ENCODE peak calls at places on chromosomes 7 and 10, in nine cellular contexts. S is heart right ventricle; B is body of pancreas; W is H9; A is pancreas; H is CD4-positive, alpha-beta T cell; P is OCI-LY7; J is astrocyte; O is vagina. Y is an unnamed sample.

GRCh38 chr10:132878730-132879407 is 63.5 kb downstream of the CFAP46 start:
- DNase-seq in W (peak), S (peak), J (no peak), B (no peak), P (no peak), A (peak), O (no peak), H (no peak), Y (peak)

GRCh38 chr7:115631782-115632181 is 398.8 kb downstream of the TFEC start:
- DNase-seq in W (no peak), S (no peak), A (no peak), J (no peak), P (no peak), B (no peak), H (no peak), O (no peak), Y (no peak)

GRCh38 chr10:47438857-47439474 is 44.9 kb downstream of the ANXA8 start:
- DNase-seq in B (peak), P (peak), S (no peak), A (peak), O (no peak), W (peak), J (peak), H (no peak), Y (peak)

GRCh38 chr7:4738711-4739527 is 36.5 kb upstream of the AP5Z1 start:
- DNase-seq in B (peak), A (no peak), J (peak), S (no peak), P (no peak), O (no peak), H (peak), W (peak), Y (no peak)

GRCh38 chr10:96585726-96586418 is 940 bp downstream of the TM9SF3 start:
- DNase-seq in O (no peak), J (peak), W (no peak), H (peak), A (no peak), B (no peak), S (no peak), P (peak), Y (no peak)

GRCh38 chr7:50196719-50197118 is 103.7 kb upstream of the ZPBP start:
- DNase-seq in W (no peak), B (no peak), J (no peak), O (no peak), H (no peak), S (no peak), A (no peak), P (no peak), Y (no peak)

GRCh38 chr7:159147687-159148086 is 3.0 kb upstream of the VIPR2 start:
- DNase-seq in B (no peak), P (no peak), A (no peak), W (no peak), H (no peak), J (no peak), S (no peak), O (peak), Y (no peak)

GRCh38 chr7:131625817-131626372 is 69.5 kb upstream of the PODXL start:
- DNase-seq in P (no peak), A (no peak), S (peak), W (peak), B (no peak), H (no peak), J (peak), O (no peak), Y (peak)

GRCh38 chr7:79716329-79716728 is 262.9 kb upstream of the MAGI2 start:
- DNase-seq in P (no peak), H (no peak), S (no peak), A (no peak), W (no peak), J (no peak), O (no peak), B (no peak), Y (no peak)

GRCh38 chr10:76550806-76551205 is 1086.8 kb downstream of the KCNMA1 start:
- DNase-seq in S (no peak), A (no peak), J (no peak), O (no peak), B (no peak), W (no peak), H (no peak), P (no peak), Y (no peak)

GRCh38 chr10:6062101-6062771 is at the start of gene IL2RA:
- DNase-seq in W (peak), B (no peak), A (no peak), H (peak), J (no peak), S (no peak), O (peak), P (peak), Y (peak)

DNA sequence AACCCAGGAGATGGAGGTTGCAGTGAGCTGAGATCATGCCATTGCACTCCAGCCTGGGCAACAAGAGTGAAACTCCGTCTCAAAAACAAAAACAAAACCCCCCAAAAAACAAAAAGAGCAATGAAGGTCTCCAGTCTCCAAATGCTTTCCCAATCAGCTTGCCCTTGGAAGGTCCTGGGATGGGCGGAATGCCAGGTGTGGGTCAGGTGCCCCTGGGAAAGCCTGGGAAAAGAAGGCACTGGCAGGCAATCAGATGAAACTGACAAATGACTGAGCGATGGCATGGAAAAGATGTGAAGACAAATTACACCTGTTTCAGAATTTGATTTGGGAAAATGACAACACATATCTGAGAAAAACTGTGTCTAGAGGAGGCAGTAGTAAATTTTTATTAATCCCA is 210.4 kb upstream of the IMMP2L start:
- DNase-seq in H (no peak), A (no peak), B (no peak), S (no peak), J (no peak), O (no peak), P (no peak), W (no peak), Y (no peak)
- H3K27ac ChIP-seq in H (no peak), A (no peak), B (no peak), S (no peak), J (no peak), O (no peak), P (no peak), W (no peak), Y (no peak)

GRCh38 chr10:119688033-119688508 is 36.9 kb downstream of the BAG3 start:
- DNase-seq in H (no peak), S (no peak), A (no peak), B (no peak), O (no peak), J (no peak), P (peak), W (peak), Y (no peak)
- TF ChIP-seq CTCF in H (no peak), S (no peak), A (no peak), B (no peak), O (no peak), J (no peak), P (peak), W (peak), Y (no peak)

GRCh38 chr7:149870701-149871483 is 2.9 kb upstream of the ATP6V0E2 start:
- DNase-seq in J (no peak), P (no peak), O (peak), A (no peak), B (no peak), H (peak), W (peak), S (no peak), Y (no peak)
- H3K27ac ChIP-seq in J (no peak), P (no peak), O (no peak), A (no peak), B (no peak), H (peak), W (no peak), S (no peak), Y (no peak)

GRCh38 chr7:92423646-92424045 is 23.6 kb upstream of the GATAD1 start:
- DNase-seq in B (no peak), J (no peak), A (no peak), P (no peak), O (no peak), W (no peak), S (no peak), H (no peak), Y (no peak)
- TF ChIP-seq CTCF in B (no peak), J (no peak), A (no peak), P (no peak), O (no peak), W (no peak), S (no peak), H (no peak), Y (no peak)

GRCh38 chr7:120588862-120589261 is 269.1 kb downstream of the TSPAN12 start:
- DNase-seq in H (no peak), P (no peak), J (no peak), O (no peak), B (no peak), A (no peak), W (no peak), S (no peak), Y (no peak)
- H3K27ac ChIP-seq in H (no peak), P (no peak), J (no peak), O (no peak), B (no peak), A (no peak), W (no peak), S (no peak), Y (no peak)

GRCh38 chr7:123716877-123717276 is 31.9 kb downstream of the WASL start:
- DNase-seq in P (no peak), H (no peak), B (no peak), O (no peak), S (no peak), A (no peak), J (no peak), W (no peak), Y (no peak)
- TF ChIP-seq CTCF in P (peak), H (no peak), B (no peak), O (no peak), S (no peak), A (no peak), J (no peak), W (peak), Y (no peak)

Y was measured in right lobe of liver.